ENCODE peak calls at places on chromosome 11, in five cellular contexts. One of them, this sample, is unnamed. For H3K4me1 and H3K9me3, the result is how much of the 10 kb centered on the place peaks cover.

GRCh38 chr11:111937461-111937769 is 272 bp downstream of the DIXDC1 start:
- DNase-seq in suprapubic skin: no peak
- DNase-seq in transverse colon: no peak
- DNase-seq in K562: peak
- DNase-seq in stomach: no peak
- DNase-seq in this sample: no peak

GRCh38 chr11:10908215-10908990 is 50.5 kb upstream of the ZBED5 start:
- DNase-seq in transverse colon: no peak
- DNase-seq in suprapubic skin: no peak
- DNase-seq in stomach: no peak
- DNase-seq in K562: no peak
- DNase-seq in this sample: no peak

GRCh38 chr11:61369372-61370348 is 7.5 kb downstream of the TMEM138 start:
- DNase-seq in transverse colon: no peak
- DNase-seq in stomach: no peak
- DNase-seq in K562: no peak
- DNase-seq in suprapubic skin: no peak
- DNase-seq in this sample: peak

GRCh38 chr11:67316882-67317364 is 13.6 kb downstream of the SSH3 start:
- DNase-seq in transverse colon: no peak
- DNase-seq in stomach: no peak
- DNase-seq in suprapubic skin: no peak
- DNase-seq in K562: no peak
- DNase-seq in this sample: no peak

GRCh38 chr11:61960532-61960931 is 6.9 kb downstream of the FTH1 start:
- DNase-seq in suprapubic skin: no peak
- DNase-seq in transverse colon: no peak
- DNase-seq in stomach: no peak
- DNase-seq in K562: no peak
- DNase-seq in this sample: peak

GRCh38 chr11:107928767-107929507 is 689 bp downstream of the RAB39A start:
- DNase-seq in suprapubic skin: no peak
- DNase-seq in stomach: no peak
- DNase-seq in transverse colon: peak
- DNase-seq in K562: no peak
- DNase-seq in this sample: no peak

GRCh38 chr11:72224587-72225410 is at the start of gene INPPL1:
- DNase-seq in suprapubic skin: peak
- DNase-seq in transverse colon: peak
- DNase-seq in stomach: peak
- DNase-seq in K562: peak
- DNase-seq in this sample: peak

GRCh38 chr11:22536036-22536435 is 89.6 kb downstream of the FANCF start:
- DNase-seq in transverse colon: no peak
- DNase-seq in K562: no peak
- DNase-seq in stomach: no peak
- DNase-seq in suprapubic skin: no peak
- DNase-seq in this sample: no peak

GRCh38 chr11:72260574-72260973 is 16.6 kb upstream of the PHOX2A start:
- DNase-seq in transverse colon: no peak
- DNase-seq in suprapubic skin: no peak
- DNase-seq in stomach: no peak
- DNase-seq in K562: no peak
- DNase-seq in this sample: no peak

GRCh38 chr11:118536726-118537125 is 5.7 kb downstream of the TMEM25 start:
- DNase-seq in stomach: no peak
- DNase-seq in transverse colon: no peak
- DNase-seq in suprapubic skin: no peak
- DNase-seq in K562: no peak
- DNase-seq in this sample: no peak

GRCh38 chr11:89416961-89417360 is 74.2 kb downstream of the NOX4 start:
- DNase-seq in transverse colon: no peak
- DNase-seq in suprapubic skin: no peak
- DNase-seq in K562: no peak
- DNase-seq in stomach: no peak
- DNase-seq in this sample: no peak

GRCh38 chr11:68889948-68890446 is 13.6 kb downstream of the MRPL21 start:
- DNase-seq in suprapubic skin: peak
- DNase-seq in transverse colon: peak
- DNase-seq in stomach: no peak
- DNase-seq in K562: peak
- DNase-seq in this sample: peak

GRCh38 chr11:45665206-45665932 is at the start of gene CHST1:
- DNase-seq in stomach: peak
- DNase-seq in K562: peak
- DNase-seq in transverse colon: peak
- DNase-seq in suprapubic skin: peak
- DNase-seq in this sample: peak

GRCh38 chr11:32087602-32088001 is 3.3 kb upstream of the RCN1 start:
- DNase-seq in stomach: no peak
- DNase-seq in transverse colon: no peak
- DNase-seq in suprapubic skin: no peak
- DNase-seq in K562: peak
- DNase-seq in this sample: no peak

GRCh38 chr11:2881076-2881973 is 4.2 kb downstream of the CDKN1C start:
- DNase-seq in stomach: no peak
- DNase-seq in suprapubic skin: no peak
- DNase-seq in transverse colon: no peak
- DNase-seq in K562: no peak
- DNase-seq in this sample: no peak

GRCh38 chr11:20032127-20032526 is 128.1 kb downstream of the DBX1 start:
- DNase-seq in transverse colon: no peak
- DNase-seq in suprapubic skin: no peak
- DNase-seq in stomach: no peak
- DNase-seq in K562: no peak
- DNase-seq in this sample: no peak
- H3K4me1 ChIP-seq in transverse colon: under half
- H3K4me1 ChIP-seq in suprapubic skin: under half
- H3K4me1 ChIP-seq in stomach: under half
- H3K4me1 ChIP-seq in K562: under half
- H3K4me1 ChIP-seq in this sample: under half

GRCh38 chr11:65488273-65489058 is 10.4 kb upstream of the MALAT1 start:
- DNase-seq in transverse colon: peak
- DNase-seq in K562: no peak
- DNase-seq in stomach: no peak
- DNase-seq in suprapubic skin: peak
- DNase-seq in this sample: peak
- TF ChIP-seq EP300 in transverse colon: peak
- TF ChIP-seq EP300 in K562: no peak
- TF ChIP-seq EP300 in stomach: peak
- TF ChIP-seq EP300 in suprapubic skin: no peak
- TF ChIP-seq EP300 in this sample: no peak

DNA sequence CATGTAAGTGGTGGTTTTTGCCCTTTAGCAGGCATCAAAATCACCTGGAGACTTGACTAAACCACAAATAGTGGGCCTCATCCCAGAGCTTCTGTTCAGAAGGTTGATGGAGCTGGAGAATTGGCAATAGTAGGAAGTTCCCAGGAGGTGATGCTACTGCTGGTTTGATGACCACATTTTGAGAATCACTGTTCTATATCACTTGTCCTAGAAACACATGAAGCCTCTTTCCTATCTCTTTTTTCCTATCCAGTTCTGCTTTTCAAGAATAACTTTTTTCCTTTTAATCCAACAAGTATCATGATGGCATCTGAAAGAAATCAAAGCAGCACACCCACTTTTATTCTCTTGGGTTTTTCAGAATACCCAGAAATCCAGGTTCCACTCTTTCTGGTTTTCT is at the start of gene OR5D13:
- DNase-seq in suprapubic skin: no peak
- DNase-seq in transverse colon: no peak
- DNase-seq in K562: no peak
- DNase-seq in stomach: no peak
- DNase-seq in this sample: no peak
- H3K9me3 ChIP-seq in suprapubic skin: under half
- H3K9me3 ChIP-seq in transverse colon: under half
- H3K9me3 ChIP-seq in K562: under half
- H3K9me3 ChIP-seq in stomach: under half
- H3K9me3 ChIP-seq in this sample: under half

GRCh38 chr11:120337133-120337895 is 1.1 kb downstream of the ARHGEF12 start:
- DNase-seq in stomach: no peak
- DNase-seq in K562: no peak
- DNase-seq in transverse colon: peak
- DNase-seq in suprapubic skin: peak
- DNase-seq in this sample: peak

GRCh38 chr11:120339394-120339890 is 3.2 kb downstream of the ARHGEF12 start:
- DNase-seq in stomach: peak
- DNase-seq in suprapubic skin: no peak
- DNase-seq in transverse colon: peak
- DNase-seq in K562: peak
- DNase-seq in this sample: no peak

GRCh38 chr11:120336641-120337132 is 474 bp downstream of the ARHGEF12 start:
- DNase-seq in suprapubic skin: peak
- DNase-seq in transverse colon: peak
- DNase-seq in stomach: no peak
- DNase-seq in K562: peak
- DNase-seq in this sample: peak

GRCh38 chr11:120335928-120336640 is at the start of gene ARHGEF12:
- DNase-seq in suprapubic skin: peak
- DNase-seq in K562: peak
- DNase-seq in stomach: peak
- DNase-seq in transverse colon: peak
- DNase-seq in this sample: peak

DNA sequence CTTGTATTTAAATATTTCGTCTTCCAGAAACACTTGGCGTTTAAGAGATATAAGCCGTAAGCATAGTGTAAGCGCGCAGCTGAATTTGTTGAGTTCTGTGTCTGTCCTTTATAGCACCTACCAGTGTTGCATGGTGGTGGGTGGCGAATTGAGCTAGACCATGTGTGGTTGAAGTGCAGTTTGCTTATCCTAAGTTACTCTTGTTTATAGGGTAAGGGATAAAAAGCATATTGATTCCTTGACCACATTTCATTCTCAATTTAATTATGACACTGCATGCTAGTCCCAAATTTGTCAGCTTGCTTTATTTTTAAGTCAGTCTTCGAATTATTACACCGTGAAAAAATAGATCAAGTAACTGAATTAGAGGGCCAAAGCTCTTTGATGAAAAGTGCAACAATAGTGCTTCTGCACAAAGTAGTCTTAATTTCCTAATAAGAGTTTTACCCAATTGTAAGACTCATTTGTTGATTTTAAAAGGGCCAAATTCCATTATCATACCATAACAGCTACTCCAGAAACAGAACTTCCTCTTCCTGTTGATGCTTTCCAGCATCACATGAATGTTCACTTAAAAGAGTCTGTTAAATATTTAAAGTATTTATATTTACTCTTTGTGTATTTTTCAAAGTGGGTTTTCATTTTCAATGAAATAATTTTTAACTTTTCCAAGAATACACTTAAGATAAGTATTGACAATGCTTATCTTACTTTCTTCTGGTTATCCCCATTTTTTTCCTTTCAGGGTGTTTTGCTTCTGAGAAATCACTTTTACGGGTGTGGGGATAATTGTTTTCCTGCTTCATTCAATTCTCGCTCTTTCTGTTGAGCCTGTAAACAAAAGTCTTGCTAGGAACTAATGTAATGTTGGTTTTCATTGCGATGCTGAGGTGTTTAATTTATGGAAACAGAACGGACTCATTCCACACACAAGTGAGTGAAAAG is 2.0 kb downstream of the ARHGEF12 start:
- DNase-seq in stomach: no peak
- DNase-seq in transverse colon: no peak
- DNase-seq in K562: no peak
- DNase-seq in suprapubic skin: no peak
- DNase-seq in this sample: no peak
- H3K4me1 ChIP-seq in stomach: under half
- H3K4me1 ChIP-seq in transverse colon: under half
- H3K4me1 ChIP-seq in K562: under half
- H3K4me1 ChIP-seq in suprapubic skin: half or more
- H3K4me1 ChIP-seq in this sample: under half

GRCh38 chr11:86623736-86624135 is 48.7 kb downstream of the ME3 start:
- DNase-seq in suprapubic skin: no peak
- DNase-seq in stomach: no peak
- DNase-seq in K562: no peak
- DNase-seq in transverse colon: no peak
- DNase-seq in this sample: no peak

GRCh38 chr11:86621854-86622253 is 50.6 kb downstream of the ME3 start:
- DNase-seq in K562: no peak
- DNase-seq in transverse colon: no peak
- DNase-seq in stomach: no peak
- DNase-seq in suprapubic skin: no peak
- DNase-seq in this sample: no peak

GRCh38 chr11:86624366-86624765 is 48.0 kb downstream of the ME3 start:
- DNase-seq in K562: no peak
- DNase-seq in stomach: no peak
- DNase-seq in transverse colon: no peak
- DNase-seq in suprapubic skin: no peak
- DNase-seq in this sample: no peak

GRCh38 chr11:86620796-86621575 is 51.4 kb downstream of the ME3 start:
- DNase-seq in K562: no peak
- DNase-seq in stomach: no peak
- DNase-seq in suprapubic skin: no peak
- DNase-seq in transverse colon: no peak
- DNase-seq in this sample: no peak

DNA sequence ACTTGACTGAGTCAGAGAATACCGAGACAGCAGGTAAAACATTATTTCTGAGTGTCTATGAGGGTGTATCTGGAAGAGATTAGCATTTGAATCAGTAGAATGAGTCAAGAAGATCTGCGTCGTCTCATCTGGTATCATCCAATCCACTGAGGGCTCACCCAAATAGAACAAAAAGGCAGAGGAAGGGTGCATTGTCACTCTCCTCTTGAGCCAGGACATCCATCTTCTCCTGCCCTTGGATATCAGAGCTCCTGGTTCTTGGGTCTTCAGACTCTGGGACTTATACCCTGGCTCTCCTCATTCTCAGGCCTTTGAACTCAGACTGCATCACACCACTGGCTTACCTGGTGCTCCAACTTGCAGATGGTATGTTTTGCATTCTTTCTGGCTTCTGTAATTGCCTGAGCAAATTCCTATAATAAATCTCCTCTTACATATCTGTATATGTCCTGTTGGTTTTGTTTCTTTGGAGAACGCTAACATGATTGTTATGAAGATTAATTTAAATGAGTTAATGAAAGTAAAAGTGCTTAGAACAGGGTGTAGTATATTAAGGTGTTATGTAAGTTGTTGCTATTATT is 49.3 kb downstream of the ME3 start:
- DNase-seq in K562: no peak
- DNase-seq in suprapubic skin: no peak
- DNase-seq in stomach: no peak
- DNase-seq in transverse colon: no peak
- DNase-seq in this sample: no peak
- TF ChIP-seq EP300 in K562: no peak
- TF ChIP-seq EP300 in suprapubic skin: no peak
- TF ChIP-seq EP300 in stomach: no peak
- TF ChIP-seq EP300 in transverse colon: no peak
- TF ChIP-seq EP300 in this sample: no peak

DNA sequence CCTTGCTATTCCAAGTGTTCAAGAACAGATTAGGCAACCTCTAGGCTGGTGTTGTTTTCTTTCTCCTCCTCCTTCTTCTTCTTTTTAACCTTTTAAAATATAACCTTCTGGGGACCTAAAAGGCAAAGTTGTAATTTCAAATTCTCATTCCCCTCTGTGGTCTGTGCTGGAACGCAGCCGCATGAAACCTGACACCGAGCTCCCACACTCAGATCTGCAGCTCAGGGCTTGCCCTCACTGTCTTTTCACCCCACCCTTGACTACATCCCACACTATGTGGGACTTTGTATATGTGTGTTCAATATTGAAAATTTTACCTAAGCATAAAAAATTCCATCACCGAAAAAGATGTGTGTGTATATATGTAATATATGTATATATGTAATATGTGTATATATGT is 62.0 kb upstream of the ARHGAP42 start:
- DNase-seq in K562: no peak
- DNase-seq in stomach: no peak
- DNase-seq in transverse colon: no peak
- DNase-seq in suprapubic skin: no peak
- DNase-seq in this sample: no peak
- H3K9me3 ChIP-seq in K562: under half
- H3K9me3 ChIP-seq in stomach: under half
- H3K9me3 ChIP-seq in transverse colon: under half
- H3K9me3 ChIP-seq in suprapubic skin: under half
- H3K9me3 ChIP-seq in this sample: under half